ENCODE peak calls at places on chromosome 1, in six cellular contexts. One of them, this sample, is unnamed.

GRCh38 chr1:73717971-73718370 is 480.0 kb downstream of the LRRIQ3 start:
- DNase-seq in AG04450: no peak
- DNase-seq in IMR-90: no peak
- DNase-seq in BE2C: no peak
- DNase-seq in epithelial cell of esophagus: no peak
- DNase-seq in astrocyte of the spinal cord: no peak
- DNase-seq in this sample: no peak

GRCh38 chr1:159132271-159132881 is 39.0 kb upstream of the CADM3 start:
- DNase-seq in epithelial cell of esophagus: peak; percentile 68
- DNase-seq in astrocyte of the spinal cord: peak; percentile 63
- DNase-seq in AG04450: peak; percentile 26
- DNase-seq in IMR-90: peak; percentile 56
- DNase-seq in BE2C: peak; percentile 67
- DNase-seq in this sample: peak; percentile 12

GRCh38 chr1:227429447-227430359 is 111.4 kb upstream of the CDC42BPA start:
- DNase-seq in astrocyte of the spinal cord: peak; percentile 58
- DNase-seq in AG04450: no peak
- DNase-seq in IMR-90: peak; percentile 61
- DNase-seq in epithelial cell of esophagus: peak; percentile 25
- DNase-seq in BE2C: no peak
- DNase-seq in this sample: peak; percentile 53

GRCh38 chr1:53629101-53629691 is 109.8 kb downstream of the GLIS1 start:
- DNase-seq in epithelial cell of esophagus: no peak
- DNase-seq in astrocyte of the spinal cord: no peak
- DNase-seq in AG04450: no peak
- DNase-seq in IMR-90: no peak
- DNase-seq in BE2C: peak; percentile 35
- DNase-seq in this sample: no peak

GRCh38 chr1:102628008-102628736 is 480.1 kb downstream of the COL11A1 start:
- DNase-seq in astrocyte of the spinal cord: no peak
- DNase-seq in epithelial cell of esophagus: peak; percentile 43
- DNase-seq in IMR-90: no peak
- DNase-seq in BE2C: peak; percentile 35
- DNase-seq in AG04450: no peak
- DNase-seq in this sample: no peak

GRCh38 chr1:113442130-113442529 is 51.8 kb downstream of the MAGI3 start:
- DNase-seq in IMR-90: no peak
- DNase-seq in epithelial cell of esophagus: no peak
- DNase-seq in BE2C: no peak
- DNase-seq in astrocyte of the spinal cord: no peak
- DNase-seq in AG04450: no peak
- DNase-seq in this sample: no peak

GRCh38 chr1:68181165-68181556 is 51.2 kb downstream of the WLS start:
- DNase-seq in AG04450: no peak
- DNase-seq in astrocyte of the spinal cord: no peak
- DNase-seq in IMR-90: no peak
- DNase-seq in BE2C: no peak
- DNase-seq in epithelial cell of esophagus: no peak
- DNase-seq in this sample: no peak

GRCh38 chr1:154970631-154971340 is at the start of gene SHC1:
- DNase-seq in AG04450: peak; percentile 76
- DNase-seq in astrocyte of the spinal cord: peak; percentile 96
- DNase-seq in epithelial cell of esophagus: peak; percentile 95
- DNase-seq in IMR-90: peak; percentile 92
- DNase-seq in BE2C: peak; percentile 97
- DNase-seq in this sample: peak; percentile 84

GRCh38 chr1:70993841-70994240 is 53.8 kb downstream of the PTGER3 start:
- DNase-seq in astrocyte of the spinal cord: no peak
- DNase-seq in AG04450: no peak
- DNase-seq in BE2C: no peak
- DNase-seq in epithelial cell of esophagus: no peak
- DNase-seq in IMR-90: no peak
- DNase-seq in this sample: no peak

GRCh38 chr1:154342836-154343472 is 17.6 kb downstream of the ATP8B2 start:
- DNase-seq in astrocyte of the spinal cord: no peak
- DNase-seq in IMR-90: no peak
- DNase-seq in AG04450: no peak
- DNase-seq in epithelial cell of esophagus: no peak
- DNase-seq in BE2C: no peak
- DNase-seq in this sample: no peak

GRCh38 chr1:203464226-203464625 is 11.4 kb upstream of the PRELP start:
- DNase-seq in IMR-90: no peak
- DNase-seq in AG04450: no peak
- DNase-seq in BE2C: no peak
- DNase-seq in astrocyte of the spinal cord: no peak
- DNase-seq in epithelial cell of esophagus: peak; percentile 25
- DNase-seq in this sample: no peak

GRCh38 chr1:39381839-39382238 is 109.6 kb upstream of the BMP8A start:
- DNase-seq in astrocyte of the spinal cord: peak; percentile 59
- DNase-seq in epithelial cell of esophagus: no peak
- DNase-seq in IMR-90: peak; percentile 67
- DNase-seq in AG04450: no peak
- DNase-seq in BE2C: no peak
- DNase-seq in this sample: no peak

GRCh38 chr1:24199291-24199900 is 12.3 kb upstream of the IFNLR1 start:
- DNase-seq in astrocyte of the spinal cord: peak; percentile 56
- DNase-seq in AG04450: peak; percentile 27
- DNase-seq in epithelial cell of esophagus: peak; percentile 64
- DNase-seq in BE2C: peak; percentile 49
- DNase-seq in IMR-90: peak; percentile 57
- DNase-seq in this sample: no peak

GRCh38 chr1:209627349-209628196 is 24.7 kb downstream of the LAMB3 start:
- DNase-seq in IMR-90: peak; percentile 69
- DNase-seq in epithelial cell of esophagus: peak; percentile 63
- DNase-seq in astrocyte of the spinal cord: peak; percentile 68
- DNase-seq in AG04450: no peak
- DNase-seq in BE2C: peak; percentile 87
- DNase-seq in this sample: no peak

GRCh38 chr1:36116906-36117305 is 8.1 kb downstream of the COL8A2 start:
- DNase-seq in epithelial cell of esophagus: no peak
- DNase-seq in BE2C: no peak
- DNase-seq in astrocyte of the spinal cord: no peak
- DNase-seq in IMR-90: no peak
- DNase-seq in AG04450: no peak
- DNase-seq in this sample: no peak

GRCh38 chr1:186503210-186503609 is 42.3 kb upstream of the PDC start:
- DNase-seq in epithelial cell of esophagus: peak; percentile 76
- DNase-seq in BE2C: no peak
- DNase-seq in astrocyte of the spinal cord: no peak
- DNase-seq in AG04450: no peak
- DNase-seq in IMR-90: peak; percentile 47
- DNase-seq in this sample: no peak

GRCh38 chr1:226060976-226061792 is 1.3 kb upstream of the H3-3A start:
- DNase-seq in astrocyte of the spinal cord: no peak
- DNase-seq in BE2C: no peak
- DNase-seq in epithelial cell of esophagus: no peak
- DNase-seq in IMR-90: no peak
- DNase-seq in AG04450: no peak
- DNase-seq in this sample: no peak

GRCh38 chr1:26996024-26996423 is 2.5 kb downstream of the TRNP1 start:
- DNase-seq in astrocyte of the spinal cord: no peak
- DNase-seq in BE2C: no peak
- DNase-seq in AG04450: no peak
- DNase-seq in epithelial cell of esophagus: peak; percentile 78
- DNase-seq in IMR-90: peak; percentile 58
- DNase-seq in this sample: no peak

GRCh38 chr1:5599541-5599940 is 392.7 kb downstream of the NPHP4 start:
- DNase-seq in AG04450: no peak
- DNase-seq in epithelial cell of esophagus: no peak
- DNase-seq in BE2C: no peak
- DNase-seq in astrocyte of the spinal cord: no peak
- DNase-seq in IMR-90: no peak
- DNase-seq in this sample: no peak

GRCh38 chr1:10673305-10673704 is 123.1 kb downstream of the CASZ1 start:
- DNase-seq in astrocyte of the spinal cord: no peak
- DNase-seq in epithelial cell of esophagus: no peak
- DNase-seq in AG04450: no peak
- DNase-seq in BE2C: no peak
- DNase-seq in IMR-90: no peak
- DNase-seq in this sample: no peak

GRCh38 chr1:44740179-44740617 is 561 bp downstream of the KIF2C start:
- DNase-seq in epithelial cell of esophagus: peak; percentile 5
- DNase-seq in astrocyte of the spinal cord: no peak
- DNase-seq in AG04450: no peak
- DNase-seq in BE2C: no peak
- DNase-seq in IMR-90: no peak
- DNase-seq in this sample: no peak

GRCh38 chr1:10170362-10170665 is 40.1 kb upstream of the KIF1B start:
- DNase-seq in IMR-90: peak; percentile 28
- DNase-seq in astrocyte of the spinal cord: peak; percentile 12
- DNase-seq in BE2C: no peak
- DNase-seq in AG04450: no peak
- DNase-seq in epithelial cell of esophagus: peak; percentile 64
- DNase-seq in this sample: no peak

GRCh38 chr1:40267767-40268187 is 9.7 kb downstream of the ZMPSTE24 start:
- DNase-seq in epithelial cell of esophagus: peak; percentile 83
- DNase-seq in AG04450: peak; percentile 87
- DNase-seq in IMR-90: peak; percentile 97
- DNase-seq in astrocyte of the spinal cord: peak; percentile 91
- DNase-seq in BE2C: no peak
- DNase-seq in this sample: peak; percentile 89

GRCh38 chr1:216913966-216914365 is 190.7 kb upstream of the ESRRG start:
- DNase-seq in astrocyte of the spinal cord: no peak
- DNase-seq in IMR-90: no peak
- DNase-seq in epithelial cell of esophagus: no peak
- DNase-seq in AG04450: no peak
- DNase-seq in BE2C: no peak
- DNase-seq in this sample: no peak

GRCh38 chr1:84116558-84116957 is 27.5 kb upstream of the PRKACB start:
- DNase-seq in AG04450: no peak
- DNase-seq in IMR-90: no peak
- DNase-seq in epithelial cell of esophagus: no peak
- DNase-seq in BE2C: no peak
- DNase-seq in astrocyte of the spinal cord: no peak
- DNase-seq in this sample: no peak

GRCh38 chr1:22529901-22530621 is 33.2 kb upstream of the EPHA8 start:
- DNase-seq in BE2C: no peak
- DNase-seq in AG04450: no peak
- DNase-seq in astrocyte of the spinal cord: no peak
- DNase-seq in epithelial cell of esophagus: no peak
- DNase-seq in IMR-90: no peak
- DNase-seq in this sample: no peak

GRCh38 chr1:245605480-245606156 is 450.8 kb downstream of the KIF26B start:
- DNase-seq in AG04450: peak; percentile 70
- DNase-seq in epithelial cell of esophagus: no peak
- DNase-seq in BE2C: peak; percentile 95
- DNase-seq in IMR-90: peak; percentile 72
- DNase-seq in astrocyte of the spinal cord: peak; percentile 93
- DNase-seq in this sample: peak; percentile 83

DNA sequence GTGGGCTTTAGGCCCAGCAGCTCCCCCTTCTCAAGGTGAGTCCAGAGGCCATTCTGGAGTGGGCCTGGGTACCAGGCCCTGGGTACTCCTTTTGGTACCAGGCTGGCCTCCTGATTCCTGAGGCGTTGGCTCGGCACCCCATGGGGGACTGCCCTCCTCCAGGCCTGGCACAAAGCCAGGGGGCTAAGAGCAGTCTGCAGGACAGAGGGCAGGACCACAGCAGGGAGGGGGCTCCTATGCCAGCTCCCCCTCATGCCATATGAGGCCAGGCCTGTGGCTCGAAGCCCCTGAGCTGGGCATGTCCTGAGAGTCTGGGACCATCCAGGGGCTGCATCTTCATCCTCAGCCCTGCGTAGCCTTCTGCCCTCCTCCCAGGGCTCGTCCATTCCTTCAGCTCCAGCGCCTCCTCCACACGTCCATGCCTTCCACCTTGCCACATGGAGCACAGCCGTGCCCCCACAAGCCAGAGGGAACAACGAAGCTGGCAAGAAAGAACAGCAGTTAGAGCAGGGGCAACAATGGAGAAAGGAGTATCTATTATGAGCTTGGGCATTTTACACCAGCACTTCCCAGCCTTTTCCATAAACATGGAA is 3.2 kb downstream of the PHLDA3 start:
- DNase-seq in AG04450: no peak
- DNase-seq in epithelial cell of esophagus: no peak
- DNase-seq in astrocyte of the spinal cord: no peak
- DNase-seq in BE2C: no peak
- DNase-seq in IMR-90: no peak
- DNase-seq in this sample: no peak
- H3K4me3 ChIP-seq in AG04450: peak overlapping the region; percentile 99
- H3K4me3 ChIP-seq in epithelial cell of esophagus: peak overlapping the region; percentile 100
- H3K4me3 ChIP-seq in astrocyte of the spinal cord: peak overlapping the region; percentile 74
- H3K4me3 ChIP-seq in BE2C: no peak overlapping the region
- H3K4me3 ChIP-seq in IMR-90: peak overlapping the region; percentile 89
- H3K4me3 ChIP-seq in this sample: peak overlapping the region; percentile 91

GRCh38 chr1:75937034-75937433 is 4.8 kb upstream of the ASB17 start:
- DNase-seq in AG04450: peak; percentile 15
- DNase-seq in astrocyte of the spinal cord: peak; percentile 38
- DNase-seq in IMR-90: peak; percentile 73
- DNase-seq in BE2C: no peak
- DNase-seq in epithelial cell of esophagus: no peak
- DNase-seq in this sample: no peak

GRCh38 chr1:75932304-75932703 is at the start of gene ASB17:
- DNase-seq in BE2C: no peak
- DNase-seq in AG04450: no peak
- DNase-seq in IMR-90: no peak
- DNase-seq in astrocyte of the spinal cord: no peak
- DNase-seq in epithelial cell of esophagus: no peak
- DNase-seq in this sample: no peak
- H3K4me3 ChIP-seq in BE2C: no peak within 1 kb of the TSS
- H3K4me3 ChIP-seq in AG04450: no peak within 1 kb of the TSS
- H3K4me3 ChIP-seq in IMR-90: no peak within 1 kb of the TSS
- H3K4me3 ChIP-seq in astrocyte of the spinal cord: no peak within 1 kb of the TSS
- H3K4me3 ChIP-seq in epithelial cell of esophagus: no peak within 1 kb of the TSS
- H3K4me3 ChIP-seq in this sample: no peak within 1 kb of the TSS

GRCh38 chr1:54996359-54996868 is 2.3 kb upstream of the BSND start:
- DNase-seq in epithelial cell of esophagus: peak; percentile 71
- DNase-seq in BE2C: peak; percentile 61
- DNase-seq in AG04450: no peak
- DNase-seq in IMR-90: peak; percentile 47
- DNase-seq in astrocyte of the spinal cord: peak; percentile 57
- DNase-seq in this sample: no peak
- H3K4me3 ChIP-seq in epithelial cell of esophagus: no peak overlapping the region
- H3K4me3 ChIP-seq in BE2C: no peak overlapping the region
- H3K4me3 ChIP-seq in AG04450: no peak overlapping the region
- H3K4me3 ChIP-seq in IMR-90: no peak overlapping the region
- H3K4me3 ChIP-seq in astrocyte of the spinal cord: peak overlapping the region; percentile 15
- H3K4me3 ChIP-seq in this sample: no peak overlapping the region

GRCh38 chr1:18482721-18483425 is 2.1 kb downstream of the KLHDC7A start:
- DNase-seq in epithelial cell of esophagus: no peak
- DNase-seq in IMR-90: no peak
- DNase-seq in AG04450: no peak
- DNase-seq in BE2C: no peak
- DNase-seq in astrocyte of the spinal cord: no peak
- DNase-seq in this sample: no peak

GRCh38 chr1:18481921-18482701 is 1.4 kb downstream of the KLHDC7A start:
- DNase-seq in BE2C: no peak
- DNase-seq in AG04450: no peak
- DNase-seq in astrocyte of the spinal cord: no peak
- DNase-seq in epithelial cell of esophagus: no peak
- DNase-seq in IMR-90: no peak
- DNase-seq in this sample: no peak

GRCh38 chr1:18480315-18481189 is at the start of gene KLHDC7A:
- DNase-seq in AG04450: no peak
- DNase-seq in epithelial cell of esophagus: peak; percentile 1
- DNase-seq in IMR-90: no peak
- DNase-seq in astrocyte of the spinal cord: no peak
- DNase-seq in BE2C: no peak
- DNase-seq in this sample: no peak

GRCh38 chr1:18479484-18479883 is 1.2 kb upstream of the KLHDC7A start:
- DNase-seq in AG04450: no peak
- DNase-seq in astrocyte of the spinal cord: no peak
- DNase-seq in epithelial cell of esophagus: no peak
- DNase-seq in IMR-90: no peak
- DNase-seq in BE2C: no peak
- DNase-seq in this sample: no peak

GRCh38 chr1:18481190-18481920 is 625 bp downstream of the KLHDC7A start:
- DNase-seq in epithelial cell of esophagus: no peak
- DNase-seq in astrocyte of the spinal cord: no peak
- DNase-seq in AG04450: no peak
- DNase-seq in BE2C: no peak
- DNase-seq in IMR-90: no peak
- DNase-seq in this sample: no peak
- H3K4me3 ChIP-seq in epithelial cell of esophagus: no peak overlapping the region
- H3K4me3 ChIP-seq in astrocyte of the spinal cord: no peak overlapping the region
- H3K4me3 ChIP-seq in AG04450: no peak overlapping the region
- H3K4me3 ChIP-seq in BE2C: no peak overlapping the region
- H3K4me3 ChIP-seq in IMR-90: no peak overlapping the region
- H3K4me3 ChIP-seq in this sample: no peak overlapping the region